ENCODE peak calls at places on chromosome 6, in six cellular contexts. R is lower lobe of right lung, L is lower leg skin, S is NCI-H69, E is SK-N-SH, Z is astrocyte of the cerebellum. A is an unnamed sample.

GRCh38 chr6:166456360-166457156 is 73.8 kb upstream of the MPC1 start:
- DNase-seq in R (no peak), S (peak; percentile 26), E (no peak), Z (peak; percentile 11), L (no peak), A (no peak)

GRCh38 chr6:167660944-167661343 is 165.8 kb upstream of the AFDN start:
- DNase-seq in R (no peak), E (no peak), L (no peak), Z (no peak), S (no peak), A (no peak)

GRCh38 chr6:134182528-134182927 is 130.1 kb upstream of the SLC2A12 start:
- DNase-seq in S (peak; percentile 89), L (no peak), R (no peak), E (no peak), Z (no peak), A (no peak)

GRCh38 chr6:1063671-1064355 is 248.1 kb upstream of the FOXQ1 start:
- DNase-seq in L (no peak), Z (no peak), E (no peak), R (no peak), S (no peak), A (no peak)

GRCh38 chr6:25995507-25995906 is 32.9 kb downstream of the TRIM38 start:
- DNase-seq in S (no peak), L (no peak), Z (no peak), E (no peak), R (no peak), A (no peak)

GRCh38 chr6:148242180-148242579 is 100.5 kb upstream of the SASH1 start:
- DNase-seq in E (no peak), R (no peak), L (no peak), S (no peak), Z (no peak), A (no peak)

GRCh38 chr6:166760288-166760687 is 133.2 kb upstream of the RPS6KA2 start:
- DNase-seq in S (no peak), E (no peak), Z (no peak), R (no peak), L (peak; percentile 64), A (peak; percentile 67)

GRCh38 chr6:10369896-10370295 is 45.0 kb downstream of the TFAP2A start:
- DNase-seq in E (no peak), R (no peak), Z (no peak), L (no peak), S (no peak), A (no peak)

A was measured in stimulated activated naive CD4-positive, alpha-beta T cell.